ENCODE peak calls at places on chromosomes 7 and 10, in four cellular contexts. M, E, I and D are unnamed samples.

GRCh38 chr10:60914676-60915075 is 29.3 kb downstream of the RHOBTB1 start:
- DNase-seq in M (no peak), E (no peak), I (no peak), D (no peak)

GRCh38 chr7:39460486-39460885 is 105.7 kb upstream of the YAE1 start:
- DNase-seq in M (no peak), E (no peak), I (no peak), D (no peak)

GRCh38 chr7:130904031-130904757 is 170.2 kb upstream of the KLF14 start:
- DNase-seq in M (peak), E (peak), I (no peak), D (no peak)

GRCh38 chr7:142790565-142790964 is 19.8 kb downstream of the PRSS2 start:
- DNase-seq in M (no peak), E (no peak), I (no peak), D (no peak)

GRCh38 chr10:93435621-93436385 is 46.3 kb downstream of the MYOF start:
- DNase-seq in M (no peak), E (peak), I (no peak), D (no peak)

GRCh38 chr10:79084012-79084971 is 15.5 kb downstream of the ZMIZ1 start:
- DNase-seq in M (peak), E (peak), I (no peak), D (no peak)

GRCh38 chr10:46293832-46294640 is 7.2 kb downstream of the ANTXRL start:
- DNase-seq in M (no peak), E (no peak), I (no peak), D (no peak)

GRCh38 chr7:41107330-41107937 is 595.5 kb downstream of the INHBA start:
- DNase-seq in M (no peak), E (peak), I (no peak), D (no peak)

GRCh38 chr7:47180268-47180826 is 401.6 kb downstream of the TNS3 start:
- DNase-seq in M (peak), E (peak), I (no peak), D (peak)

GRCh38 chr7:80890839-80891544 is 27.9 kb downstream of the SEMA3C start:
- DNase-seq in M (no peak), E (no peak), I (no peak), D (no peak)

GRCh38 chr10:96400465-96400864 is 41.7 kb upstream of the OPALIN start:
- DNase-seq in M (no peak), E (no peak), I (no peak), D (no peak)

GRCh38 chr7:130272456-130273080 is 5.9 kb downstream of the CPA2 start:
- DNase-seq in M (no peak), E (no peak), I (no peak), D (peak)

GRCh38 chr7:148334959-148335577 is 255.5 kb upstream of the C7orf33 start:
- DNase-seq in M (no peak), E (no peak), I (no peak), D (no peak)

GRCh38 chr7:93958651-93959050 is 37.1 kb downstream of the GNG11 start:
- DNase-seq in M (no peak), E (no peak), I (no peak), D (no peak)

GRCh38 chr7:7772385-7772784 is 54.0 kb upstream of the RPA3 start:
- DNase-seq in M (no peak), E (no peak), I (no peak), D (no peak)

GRCh38 chr7:47211467-47212121 is 370.3 kb downstream of the TNS3 start:
- DNase-seq in M (peak), E (no peak), I (no peak), D (no peak)

GRCh38 chr10:69826094-69826493 is 24.4 kb downstream of the COL13A1 start:
- DNase-seq in M (no peak), E (no peak), I (no peak), D (no peak)

GRCh38 chr10:85204814-85205213 is 876.4 kb downstream of the CCSER2 start:
- DNase-seq in M (no peak), E (no peak), I (no peak), D (no peak)

GRCh38 chr7:105284014-105284413 is 104.7 kb downstream of the SRPK2 start:
- DNase-seq in M (peak), E (no peak), I (no peak), D (no peak)

GRCh38 chr10:70656489-70656888 is 15.8 kb upstream of the ADAMTS14 start:
- DNase-seq in M (peak), E (no peak), I (peak), D (no peak)

GRCh38 chr10:133608855-133609254 is 17.7 kb downstream of the FRG2B start:
- DNase-seq in M (no peak), E (no peak), I (no peak), D (no peak)

GRCh38 chr7:47326220-47326619 is 255.7 kb downstream of the TNS3 start:
- DNase-seq in M (no peak), E (peak), I (no peak), D (no peak)

GRCh38 chr7:362416-363096 is 72.6 kb downstream of the FOXL3 start:
- DNase-seq in M (no peak), E (no peak), I (no peak), D (no peak)

GRCh38 chr10:100186813-100187212 is 984 bp upstream of the ERLIN1 start:
- DNase-seq in M (peak), E (no peak), I (no peak), D (peak)

GRCh38 chr7:73899731-73900142 is 38.8 kb downstream of the TMEM270 start:
- DNase-seq in M (no peak), E (no peak), I (no peak), D (no peak)

GRCh38 chr7:149717481-149717880 is 55.9 kb downstream of the ZNF467 start:
- DNase-seq in M (no peak), E (no peak), I (no peak), D (no peak)

GRCh38 chr7:129778770-129779601 is 167.5 kb downstream of the NRF1 start:
- DNase-seq in M (no peak), E (no peak), I (no peak), D (peak)

GRCh38 chr7:142581341-142581740 is 167.9 kb upstream of the PRSS1 start:
- DNase-seq in M (no peak), E (no peak), I (no peak), D (no peak)

GRCh38 chr10:124478517-124478916 is 16.9 kb downstream of the LHPP start:
- DNase-seq in M (no peak), E (no peak), I (no peak), D (no peak)

GRCh38 chr7:69840248-69840647 is 242.0 kb downstream of the AUTS2 start:
- DNase-seq in M (no peak), E (no peak), I (no peak), D (no peak)

GRCh38 chr7:135326636-135327280 is 93.1 kb downstream of the STRA8 start:
- DNase-seq in M (no peak), E (no peak), I (no peak), D (no peak)

GRCh38 chr10:98589691-98590090 is 143.0 kb upstream of the HPS1 start:
- DNase-seq in M (no peak), E (no peak), I (no peak), D (no peak)

GRCh38 chr10:108465871-108466641 is 1301.5 kb upstream of the SORCS1 start:
- DNase-seq in M (no peak), E (no peak), I (no peak), D (peak)

GRCh38 chr10:6722616-6723004 is 142.5 kb upstream of the PRKCQ start:
- DNase-seq in M (no peak), E (no peak), I (no peak), D (no peak)

GRCh38 chr10:50991496-50992355 is 82.6 kb upstream of the PRKG1 start:
- DNase-seq in M (no peak), E (no peak), I (no peak), D (peak)
- TF ChIP-seq CREM in M (no peak), E (no peak), I (no peak), D (no peak)

DNA sequence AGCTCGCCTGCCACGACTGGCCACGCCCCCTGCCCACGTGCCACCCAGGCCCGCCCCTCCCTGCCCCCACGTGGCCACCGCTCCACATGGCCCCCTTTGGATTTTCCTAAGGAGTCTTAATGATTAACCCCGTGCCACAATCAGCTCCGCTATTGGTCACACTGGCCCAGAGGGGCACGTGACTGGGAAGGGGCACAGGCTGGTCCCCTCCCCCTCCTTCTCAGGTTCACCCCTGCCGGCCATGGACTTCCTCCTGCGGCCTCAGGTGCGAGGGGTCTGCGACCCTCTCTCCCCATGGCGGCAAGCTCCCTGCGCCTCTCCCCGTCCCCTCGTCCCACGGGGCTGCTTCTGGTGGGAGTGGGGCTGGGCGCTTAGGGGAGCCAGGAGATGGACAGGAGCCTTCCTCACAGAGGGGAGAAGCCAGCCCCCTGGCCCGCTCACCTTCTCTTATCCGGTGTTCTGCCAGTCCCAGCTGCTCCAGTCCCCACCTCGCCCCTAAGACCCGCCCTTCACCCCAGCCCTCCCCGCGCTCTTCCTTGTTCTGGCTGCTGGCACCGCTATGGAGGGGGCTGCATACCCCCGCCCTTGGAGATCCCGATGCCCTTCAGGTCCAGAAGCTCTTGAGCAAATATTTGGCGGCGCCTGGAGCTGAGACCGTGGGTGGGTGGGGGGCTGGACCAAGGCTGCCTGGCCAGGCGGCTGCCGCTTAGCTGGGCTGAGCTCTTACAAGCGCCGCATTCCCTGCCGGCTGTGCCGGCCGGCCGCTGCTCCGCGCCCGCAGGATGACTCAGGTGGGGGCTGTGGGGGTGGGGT is 3.2 kb downstream of the SLC4A2 start:
- DNase-seq in M (peak), E (peak), I (no peak), D (peak)
- TF ChIP-seq MAX in M (peak), E (peak), I (no peak), D (peak)

GRCh38 chr10:34488476-34489130 is 326.5 kb downstream of the PARD3 start:
- DNase-seq in M (no peak), E (no peak), I (no peak), D (no peak)

GRCh38 chr10:34489973-34490372 is 325.1 kb downstream of the PARD3 start:
- DNase-seq in M (no peak), E (no peak), I (no peak), D (no peak)

GRCh38 chr10:34492081-34492480 is 323.0 kb downstream of the PARD3 start:
- DNase-seq in M (no peak), E (no peak), I (no peak), D (no peak)

GRCh38 chr10:34491666-34492065 is 323.4 kb downstream of the PARD3 start:
- DNase-seq in M (no peak), E (no peak), I (no peak), D (no peak)

GRCh38 chr10:34489436-34489835 is 325.7 kb downstream of the PARD3 start:
- DNase-seq in M (no peak), E (no peak), I (no peak), D (no peak)
- TF ChIP-seq CREM in M (no peak), E (no peak), I (no peak), D (no peak)

DNA sequence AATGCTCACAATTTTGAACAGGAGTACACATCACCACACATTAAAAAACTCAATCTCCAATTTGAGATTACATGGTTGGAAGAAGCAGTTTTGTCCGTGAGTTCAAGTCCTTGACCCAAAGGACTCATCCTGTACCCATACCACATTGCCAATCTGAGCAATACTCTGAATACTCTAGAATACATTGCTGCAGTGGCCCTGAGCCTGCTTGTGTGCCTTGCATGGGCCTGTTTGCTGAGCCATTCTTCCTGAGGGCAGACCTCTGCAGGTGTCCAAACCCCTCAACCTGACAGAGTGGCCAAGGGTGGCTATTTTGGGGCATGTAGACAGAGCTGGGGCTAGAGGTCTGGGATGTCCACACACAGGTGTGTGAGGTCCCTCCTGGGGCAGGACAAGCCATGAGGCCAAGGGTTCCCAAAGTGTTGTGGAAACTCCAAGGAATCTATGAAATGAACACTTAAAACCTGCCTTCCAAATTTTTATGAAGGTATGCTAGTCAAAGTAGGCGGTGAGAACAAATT is 15.5 kb downstream of the AGMO start:
- DNase-seq in M (no peak), E (no peak), I (no peak), D (peak)
- TF ChIP-seq MAX in M (no peak), E (no peak), I (no peak), D (no peak)